ENCODE peak calls at places on chromosomes 3 and 15, in eight cellular contexts. C is PC-3, G is OCI-LY7, L is uterus, V is IMR-90, Z is gastrocnemius medialis, J is tibial nerve, E is colonic mucosa. S is an unnamed sample.

GRCh38 chr3:37032961-37033360 is 39.6 kb downstream of the MLH1 start:
- DNase-seq in C (no peak), V (peak), Z (no peak), L (peak), J (no peak), E (no peak), G (no peak), S (no peak)

GRCh38 chr3:37326144-37326543 is 151.8 kb upstream of the LRRFIP2 start:
- DNase-seq in L (no peak), V (no peak), G (no peak), Z (no peak), E (no peak), J (no peak), C (no peak), S (no peak)

GRCh38 chr3:129576514-129577345 is 29.7 kb downstream of the PLXND1 start:
- DNase-seq in L (no peak), C (no peak), Z (peak), J (peak), V (no peak), G (peak), E (peak), S (no peak)

GRCh38 chr3:150149651-150150051 is 179.0 kb upstream of the PFN2 start:
- DNase-seq in J (no peak), E (no peak), G (no peak), C (peak), L (no peak), Z (peak), V (peak), S (peak)

GRCh38 chr3:133283958-133284807 is 115.7 kb upstream of the BFSP2 start:
- DNase-seq in V (peak), L (no peak), C (no peak), Z (no peak), E (no peak), G (no peak), J (no peak), S (no peak)

GRCh38 chr15:90291679-90292356 is 26.3 kb downstream of the NGRN start:
- DNase-seq in Z (no peak), E (peak), L (no peak), V (no peak), C (peak), J (no peak), G (peak), S (no peak)

GRCh38 chr3:9280477-9281219 is 31.2 kb upstream of the SRGAP3 start:
- DNase-seq in C (no peak), J (no peak), Z (no peak), V (no peak), L (no peak), E (no peak), G (no peak), S (no peak)

GRCh38 chr3:73718326-73719110 is 93.8 kb upstream of the PDZRN3 start:
- DNase-seq in C (no peak), E (no peak), G (no peak), Z (no peak), J (no peak), V (no peak), L (no peak), S (no peak)

GRCh38 chr15:83659011-83659811 is 5.3 kb downstream of the ADAMTSL3 start:
- DNase-seq in G (no peak), V (no peak), Z (peak), J (peak), L (peak), E (no peak), C (no peak), S (no peak)

GRCh38 chr3:177516130-177517011 is 319.1 kb upstream of the TBL1XR1 start:
- DNase-seq in C (no peak), V (peak), L (peak), Z (peak), J (no peak), G (no peak), E (no peak), S (peak)

GRCh38 chr15:65110676-65111292 is 4.2 kb downstream of the UBAP1L start:
- DNase-seq in C (no peak), G (no peak), Z (no peak), V (peak), E (no peak), L (no peak), J (no peak), S (peak)

GRCh38 chr3:101637461-101637860 is 39.5 kb downstream of the ZBTB11 start:
- DNase-seq in E (no peak), Z (no peak), G (no peak), J (no peak), L (no peak), V (no peak), C (no peak), S (no peak)

GRCh38 chr3:4211610-4212009 is 91.6 kb upstream of the SETMAR start:
- DNase-seq in E (no peak), V (no peak), C (no peak), G (no peak), Z (no peak), J (no peak), L (no peak), S (no peak)

DNA sequence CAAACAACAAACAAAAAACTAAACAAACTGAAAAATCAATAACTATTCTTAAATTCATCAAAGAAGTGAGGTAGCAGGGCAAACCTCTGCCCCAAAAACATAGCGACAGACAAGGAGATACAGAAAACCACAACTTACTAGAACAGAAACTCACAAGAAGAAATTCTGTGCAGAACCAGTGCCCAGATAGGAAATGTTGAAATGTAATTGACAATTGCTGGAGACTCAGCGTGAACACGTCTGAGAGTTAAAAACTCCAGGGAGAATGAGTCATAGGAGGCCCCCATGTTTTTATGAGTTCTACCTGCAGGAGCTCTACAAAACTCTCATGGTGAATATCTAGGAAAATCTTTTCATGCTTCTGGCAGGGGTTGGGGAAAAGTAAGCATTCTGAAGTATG is 95.5 kb upstream of the SETMAR start:
- DNase-seq in J (no peak), V (no peak), E (no peak), C (no peak), G (no peak), Z (no peak), L (no peak), S (no peak)
- H3K4me3 ChIP-seq in J (no peak), V (no peak), E (no peak), C (no peak), G (no peak), Z (no peak), L (no peak), S (no peak)

GRCh38 chr15:74844319-74845207 is 1.6 kb upstream of the ULK3 start:
- DNase-seq in G (no peak), Z (no peak), V (no peak), E (no peak), J (no peak), C (no peak), L (no peak), S (no peak)
- TF ChIP-seq CTCF in G (no peak), Z (no peak), V (no peak), E (no peak), J (no peak), C (no peak), L (no peak), S (no peak)

DNA sequence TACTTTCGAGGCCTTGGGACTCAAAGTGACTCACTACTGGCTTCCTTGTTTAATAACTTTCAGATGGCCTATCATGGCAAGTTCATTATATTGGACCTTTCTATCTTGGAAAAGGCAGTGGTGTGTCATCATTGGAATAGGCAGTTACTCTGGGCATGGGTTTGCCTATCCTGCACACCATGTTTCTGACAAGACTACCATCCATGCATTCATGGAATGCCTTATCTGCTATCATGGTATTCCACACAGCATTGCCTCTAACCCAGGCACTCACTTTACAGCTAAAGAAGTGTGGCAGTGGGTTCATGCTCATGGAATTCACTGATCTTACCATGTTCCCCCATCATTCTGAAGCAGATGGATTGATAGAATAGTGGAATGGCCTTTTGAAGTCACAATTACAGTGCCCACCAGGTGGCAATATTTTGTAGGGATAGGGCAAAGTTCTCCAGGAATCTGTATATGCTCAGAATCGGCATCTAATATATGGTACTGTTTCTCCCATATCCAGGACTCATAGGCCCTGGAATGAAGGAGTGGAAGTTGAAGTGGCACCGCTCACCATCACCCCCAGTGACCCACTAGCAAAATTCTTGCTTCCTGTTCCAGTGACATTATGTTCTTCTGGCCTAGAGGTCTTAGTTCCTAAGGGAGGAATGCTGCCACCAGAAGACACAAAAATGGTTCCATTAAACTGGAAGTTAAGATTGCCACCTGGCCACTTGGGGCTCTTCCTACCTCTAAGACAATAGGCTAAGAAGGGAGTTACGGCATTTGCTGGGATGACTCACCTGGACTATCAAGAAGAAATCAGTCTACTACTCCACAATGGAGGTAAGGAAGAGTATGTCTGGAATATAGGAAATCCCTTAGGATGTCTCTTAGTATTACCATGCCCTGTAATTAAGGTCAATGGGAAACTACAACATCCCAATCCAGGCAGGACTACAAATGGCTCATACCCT is 1161.4 kb downstream of the SI start:
- DNase-seq in Z (no peak), L (no peak), V (no peak), J (no peak), E (no peak), C (peak), G (peak), S (no peak)
- H3K4me3 ChIP-seq in Z (no peak), L (no peak), V (no peak), J (no peak), E (no peak), C (no peak), G (no peak), S (no peak)

DNA sequence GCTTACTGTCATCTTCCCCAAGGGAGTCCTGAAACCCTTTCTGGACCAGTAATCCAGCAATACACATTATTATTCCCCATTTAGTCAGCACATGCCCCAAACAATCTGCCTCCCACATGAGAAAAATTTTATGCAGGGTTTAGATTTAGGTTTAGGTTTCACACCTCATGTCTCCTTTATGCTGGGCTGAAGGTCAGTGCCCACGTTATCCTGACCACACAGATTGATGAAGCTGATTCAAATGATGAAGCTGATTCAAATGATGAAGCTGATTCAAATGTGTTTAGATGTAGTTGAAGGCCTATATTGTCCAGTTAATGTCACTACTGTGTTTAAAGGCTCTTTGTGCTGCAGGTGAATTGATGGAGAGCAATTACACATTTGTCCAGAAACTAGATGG is 18.1 kb upstream of the ZBED2 start:
- DNase-seq in G (no peak), J (no peak), L (no peak), C (no peak), E (no peak), V (no peak), Z (no peak), S (no peak)
- TF ChIP-seq CTCF in G (no peak), J (no peak), L (no peak), C (no peak), E (no peak), V (no peak), Z (no peak), S (no peak)

DNA sequence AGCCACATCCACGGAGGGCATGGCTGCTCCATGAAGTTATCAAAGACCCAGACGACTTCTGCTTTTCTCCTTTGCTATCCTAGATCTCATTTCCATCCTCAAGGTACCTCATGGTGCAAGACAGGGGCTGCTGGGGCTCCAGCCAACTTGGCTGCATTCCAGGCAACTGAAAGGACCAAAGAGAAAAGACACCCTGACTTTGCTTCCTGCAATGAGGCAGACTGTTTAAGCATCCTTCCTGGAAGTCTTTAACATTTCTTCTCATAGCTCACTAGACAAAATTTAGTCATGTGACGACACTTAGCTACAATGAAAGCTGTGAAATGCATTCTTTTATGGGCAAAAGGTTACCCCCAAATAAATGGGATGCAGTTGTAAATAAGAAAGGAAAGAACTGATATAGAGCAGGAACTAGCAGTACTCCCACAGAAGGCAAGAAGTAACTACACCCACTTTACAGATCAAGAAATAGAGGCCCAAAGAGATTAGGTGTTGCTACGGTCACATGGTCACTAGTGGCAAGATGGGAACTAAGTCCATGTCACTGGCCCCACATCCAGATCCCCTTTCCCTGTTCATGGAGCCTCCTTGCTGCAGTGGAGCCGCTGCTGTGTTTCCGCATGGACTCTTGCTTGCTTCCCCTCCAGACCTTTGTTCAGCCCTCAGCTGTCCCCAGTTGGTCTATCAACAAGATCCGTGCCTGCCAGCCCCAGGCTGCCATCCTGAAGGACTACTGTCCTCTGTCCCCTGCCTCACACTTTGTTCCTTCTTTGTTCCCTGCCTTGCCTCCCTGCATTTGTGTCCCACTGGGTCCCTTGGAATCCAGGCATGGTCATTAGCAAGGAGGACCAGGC is 107.0 kb downstream of the XXYLT1 start:
- DNase-seq in V (no peak), G (no peak), L (no peak), C (no peak), E (no peak), Z (no peak), J (no peak), S (no peak)
- H3K4me3 ChIP-seq in V (no peak), G (no peak), L (no peak), C (no peak), E (no peak), Z (no peak), J (no peak), S (no peak)

GRCh38 chr3:63390831-63391230 is 112.7 kb downstream of the SYNPR start:
- DNase-seq in C (peak), L (no peak), G (no peak), V (no peak), E (no peak), J (no peak), Z (no peak), S (no peak)

GRCh38 chr3:63400259-63400860 is 122.3 kb downstream of the SYNPR start:
- DNase-seq in J (no peak), V (no peak), Z (no peak), C (peak), L (no peak), E (no peak), G (no peak), S (no peak)

DNA sequence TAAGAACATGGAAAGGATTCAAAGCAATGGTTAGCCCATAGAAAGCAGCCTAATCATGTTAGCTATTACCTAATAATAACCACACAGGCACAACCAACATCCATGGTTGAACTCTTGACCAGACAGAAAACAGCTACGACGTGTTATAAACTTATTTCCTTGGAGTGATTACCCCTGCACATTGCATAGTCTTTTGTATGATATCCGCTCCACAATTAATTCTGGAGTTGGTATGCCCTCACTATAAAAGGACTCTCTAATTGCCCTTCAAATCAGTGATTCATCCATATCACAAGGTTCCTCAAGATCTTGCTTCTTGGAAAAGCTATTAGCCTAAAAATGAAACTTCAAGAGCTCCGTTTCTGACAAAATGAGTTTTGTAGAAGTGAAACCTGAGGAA is 117.9 kb downstream of the SYNPR start:
- DNase-seq in Z (no peak), E (no peak), L (no peak), C (no peak), V (no peak), J (no peak), G (no peak), S (no peak)
- TF ChIP-seq CTCF in Z (no peak), E (no peak), L (no peak), C (no peak), V (no peak), J (no peak), G (no peak), S (no peak)

GRCh38 chr15:100775581-100776185 is 103.9 kb upstream of the ALDH1A3 start:
- DNase-seq in L (no peak), J (no peak), G (no peak), C (no peak), V (no peak), E (peak), Z (no peak), S (no peak)
- H3K4me3 ChIP-seq in L (no peak), J (no peak), G (no peak), C (no peak), V (no peak), E (no peak), Z (no peak), S (no peak)

S was measured in AG04450.